ENCODE peak calls at places on chromosomes 6 and 20, in ten cellular contexts. B is heart left ventricle, F is uterus, C is keratinocyte, R is testis, T is hepatocyte, H is ovary, L is A549, U is SK-N-SH, D is Peyer's patch. N is an unnamed sample.

GRCh38 chr6:158517581-158517980 is 42.3 kb upstream of the TMEM181 start:
- DNase-seq in B (no peak), F (no peak), C (no peak), R (no peak), T (no peak), H (no peak), L (no peak), U (no peak), D (no peak), N (no peak)

GRCh38 chr6:150293423-150294280 is 75.2 kb upstream of the IYD start:
- DNase-seq in B (no peak), F (no peak), C (no peak), R (no peak), T (peak; percentile 44), H (no peak), L (no peak), U (no peak), D (no peak), N (no peak)

GRCh38 chr20:48404598-48404997 is 423.2 kb downstream of the PREX1 start:
- DNase-seq in B (no peak), F (no peak), C (no peak), R (no peak), T (no peak), H (no peak), L (peak; percentile 13), U (no peak), D (no peak), N (no peak)

GRCh38 chr6:37454420-37455125 is 21.6 kb downstream of the CMTR1 start:
- DNase-seq in B (no peak), F (no peak), C (no peak), R (no peak), T (no peak), H (no peak), L (no peak), U (peak; percentile 72), D (no peak), N (no peak)

GRCh38 chr6:151154418-151154817 is 85.3 kb upstream of the AKAP12 start:
- DNase-seq in B (peak; percentile 26), F (peak; percentile 39), C (no peak), R (peak; percentile 71), T (peak; percentile 46), H (peak; percentile 51), L (peak; percentile 10), U (peak; percentile 47), D (no peak), N (no peak)

GRCh38 chr6:26311012-26311384 is 54.0 kb upstream of the BTN3A2 start:
- DNase-seq in B (no peak), F (peak; percentile 34), C (no peak), R (no peak), T (no peak), H (no peak), L (no peak), U (no peak), D (peak; percentile 35), N (no peak)

GRCh38 chr20:35991142-35991771 is 22.9 kb downstream of the CNBD2 start:
- DNase-seq in B (no peak), F (no peak), C (no peak), R (peak; percentile 35), T (peak; percentile 44), H (no peak), L (peak; percentile 79), U (peak; percentile 49), D (no peak), N (peak; percentile 60)

GRCh38 chr6:44667668-44668390 is 280.3 kb downstream of the CDC5L start:
- DNase-seq in B (no peak), F (no peak), C (no peak), R (peak; percentile 63), T (peak; percentile 41), H (no peak), L (peak; percentile 18), U (no peak), D (peak; percentile 28), N (no peak)

GRCh38 chr6:14792118-14792955 is 453.5 kb upstream of the JARID2 start:
- DNase-seq in B (no peak), F (no peak), C (no peak), R (no peak), T (no peak), H (no peak), L (no peak), U (no peak), D (no peak), N (no peak)

GRCh38 chr20:35837577-35838195 is 65.9 kb downstream of the PHF20 start:
- DNase-seq in B (no peak), F (no peak), C (no peak), R (no peak), T (no peak), H (no peak), L (no peak), U (no peak), D (no peak), N (no peak)

GRCh38 chr6:163367388-163368183 is 46.9 kb upstream of the QKI start:
- DNase-seq in B (no peak), F (no peak), C (no peak), R (no peak), T (no peak), H (no peak), L (no peak), U (no peak), D (no peak), N (no peak)

GRCh38 chr6:35321091-35321490 is 21.3 kb upstream of the PPARD start:
- DNase-seq in B (no peak), F (no peak), C (no peak), R (no peak), T (no peak), H (no peak), L (no peak), U (peak; percentile 4), D (no peak), N (no peak)

GRCh38 chr6:41092421-41093140 is 19.8 kb downstream of the NFYA start:
- DNase-seq in B (no peak), F (no peak), C (no peak), R (no peak), T (no peak), H (no peak), L (peak; percentile 7), U (peak; percentile 36), D (no peak), N (no peak)

GRCh38 chr6:54618597-54618996 is 228.0 kb upstream of the FAM83B start:
- DNase-seq in B (no peak), F (no peak), C (no peak), R (no peak), T (no peak), H (no peak), L (no peak), U (no peak), D (no peak), N (no peak)

GRCh38 chr6:54624216-54624615 is 222.4 kb upstream of the FAM83B start:
- DNase-seq in B (no peak), F (no peak), C (no peak), R (no peak), T (no peak), H (no peak), L (no peak), U (no peak), D (no peak), N (no peak)

GRCh38 chr6:54624779-54625178 is 221.8 kb upstream of the FAM83B start:
- DNase-seq in B (no peak), F (no peak), C (no peak), R (no peak), T (no peak), H (no peak), L (no peak), U (no peak), D (no peak), N (no peak)

GRCh38 chr6:54619102-54619501 is 227.5 kb upstream of the FAM83B start:
- DNase-seq in B (no peak), F (no peak), C (no peak), R (no peak), T (no peak), H (no peak), L (no peak), U (no peak), D (no peak), N (no peak)

DNA sequence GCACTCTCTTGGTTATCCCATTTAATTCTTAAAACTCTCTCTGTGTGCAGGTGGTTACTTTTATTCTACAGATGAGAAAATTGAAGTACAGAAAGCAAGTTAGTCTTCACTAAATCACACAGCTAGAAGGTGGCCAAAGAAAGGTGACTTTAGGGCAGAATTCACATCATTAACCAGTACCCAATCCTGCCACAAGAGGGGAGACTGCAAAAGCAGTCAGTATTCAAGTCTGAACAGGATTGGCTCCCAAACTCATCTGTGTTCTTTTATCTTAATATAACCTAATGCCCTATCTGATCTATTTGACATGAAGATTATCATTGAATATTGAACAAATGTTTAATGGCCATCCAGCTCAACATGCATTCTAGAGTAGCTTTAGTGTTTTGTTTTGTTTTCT is 225.3 kb upstream of the FAM83B start:
- DNase-seq in B (no peak), F (no peak), C (no peak), R (peak; percentile 29), T (no peak), H (no peak), L (no peak), U (no peak), D (no peak), N (no peak)
- TF ChIP-seq CTCF in B (peak; percentile 25), F (no peak), C (peak; percentile 67), R (no peak), T (peak; percentile 20), H (no peak), L (no peak), U (peak; percentile 40), D (no peak), N (no peak)

GRCh38 chr6:34243901-34244884 is 4.6 kb downstream of the SMIM29 start:
- DNase-seq in B (no peak), F (peak; percentile 88), C (peak; percentile 72), R (peak; percentile 58), T (peak; percentile 89), H (peak; percentile 67), L (peak; percentile 80), U (peak; percentile 53), D (no peak), N (no peak)
- H3K4me1 ChIP-seq in B (peaks cover 20% of the 10 kb centered on the region), F (peaks cover 11% of the 10 kb centered on the region), C (peaks cover 84% of the 10 kb centered on the region), R (peaks cover 11% of the 10 kb centered on the region), T (peaks cover 6% of the 10 kb centered on the region), H (peaks cover 4% of the 10 kb centered on the region), L (peaks cover 88% of the 10 kb centered on the region), U (peaks cover 22% of the 10 kb centered on the region), D (no peaks in the 10 kb centered on the region), N (no peaks in the 10 kb centered on the region)

DNA sequence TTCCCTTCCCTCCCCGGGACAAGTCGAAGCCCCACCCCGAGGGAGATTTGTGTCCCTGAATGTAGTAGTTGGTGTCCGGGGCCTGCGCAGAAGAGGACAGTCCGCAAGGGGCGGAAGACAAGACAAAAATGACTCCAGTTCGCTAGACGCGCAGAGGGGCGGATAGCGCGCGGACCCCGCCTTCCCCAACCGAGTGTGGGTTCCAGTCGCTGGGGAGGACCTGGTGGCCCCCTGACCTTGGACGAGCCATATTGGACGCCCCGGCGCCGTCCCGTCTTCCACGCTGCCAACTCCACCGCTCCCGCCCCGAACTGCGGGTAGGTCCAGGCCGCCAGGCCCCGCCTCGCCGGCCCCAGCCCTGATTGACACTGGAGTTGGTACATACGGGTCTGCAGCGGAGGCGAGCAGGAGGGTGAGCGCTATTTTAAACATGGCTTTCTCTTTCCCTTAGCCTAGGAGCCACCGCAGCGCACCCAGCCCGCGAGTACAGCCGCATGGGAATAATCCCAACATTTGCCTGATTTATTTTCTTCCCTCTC is 802 bp downstream of the HMGN3 start:
- DNase-seq in B (peak; percentile 90), F (peak; percentile 79), C (no peak), R (peak; percentile 94), T (peak; percentile 91), H (peak; percentile 78), L (peak; percentile 74), U (peak; percentile 90), D (peak; percentile 78), N (peak; percentile 85)
- TF ChIP-seq CTCF in B (peak; percentile 40), F (peak; percentile 50), C (no peak), R (no peak), T (peak; percentile 31), H (peak; percentile 53), L (no peak), U (peak; percentile 30), D (no peak), N (no peak)

GRCh38 chr20:64242797-64243475 is 12.6 kb upstream of the PCMTD2 start:
- DNase-seq in B (no peak), F (no peak), C (no peak), R (no peak), T (no peak), H (no peak), L (no peak), U (no peak), D (no peak), N (no peak)
- H3K4me1 ChIP-seq in B (no peaks in the 10 kb centered on the region), F (no peaks in the 10 kb centered on the region), C (no peaks in the 10 kb centered on the region), R (no peaks in the 10 kb centered on the region), T (no peaks in the 10 kb centered on the region), H (no peaks in the 10 kb centered on the region), L (no peaks in the 10 kb centered on the region), U (no peaks in the 10 kb centered on the region), D (no peaks in the 10 kb centered on the region), N (no peaks in the 10 kb centered on the region)

N was measured in prostate gland.